ENCODE peak calls at places on chromosomes 12 and 14, in five cellular contexts. K, Y, B, X and M are unnamed samples.

GRCh38 chr12:1530592-1531159 is 63.7 kb downstream of the FBXL14 start:
- DNase-seq in X (no peak), B (no peak), K (no peak), Y (no peak), M (no peak)

GRCh38 chr12:96233941-96234461 is 39.8 kb downstream of the ELK3 start:
- DNase-seq in X (no peak), B (no peak), K (no peak), Y (no peak), M (no peak)

GRCh38 chr14:71086571-71086970 is 179.3 kb downstream of the PCNX1 start:
- DNase-seq in Y (no peak), X (no peak), B (no peak), K (no peak), M (no peak)

GRCh38 chr12:3274664-3275063 is 197.5 kb downstream of the TSPAN9 start:
- DNase-seq in K (no peak), X (no peak), Y (no peak), B (no peak), M (no peak)

GRCh38 chr12:123762715-123763052 is 583 bp downstream of the DNAH10 start:
- DNase-seq in B (no peak), K (no peak), X (no peak), Y (no peak), M (no peak)

GRCh38 chr12:82383930-82384513 is 25.7 kb downstream of the METTL25 start:
- DNase-seq in Y (no peak), K (no peak), X (peak; percentile 20), B (no peak), M (no peak)

GRCh38 chr12:52248541-52249035 is 15.5 kb downstream of the KRT7 start:
- DNase-seq in Y (no peak), X (no peak), B (no peak), K (no peak), M (no peak)

GRCh38 chr12:94983321-94983720 is 20.2 kb downstream of the NDUFA12 start:
- DNase-seq in X (no peak), K (no peak), B (no peak), Y (no peak), M (no peak)

GRCh38 chr12:32083489-32083888 is 23.2 kb upstream of the BICD1 start:
- DNase-seq in X (peak; percentile 61), Y (no peak), K (no peak), B (no peak), M (no peak)

GRCh38 chr12:28172434-28173030 is 17.7 kb upstream of the CCDC91 start:
- DNase-seq in X (peak; percentile 65), Y (no peak), B (no peak), K (no peak), M (peak; percentile 9)

GRCh38 chr14:24329736-24330135 is 5.1 kb downstream of the ADCY4 start:
- DNase-seq in K (no peak), X (no peak), Y (no peak), B (no peak), M (no peak)

GRCh38 chr12:25501565-25501964 is 51.5 kb downstream of the LMNTD1 start:
- DNase-seq in X (no peak), B (no peak), Y (no peak), K (no peak), M (no peak)

GRCh38 chr12:122999986-123000420 is 19.5 kb downstream of the ARL6IP4 start:
- DNase-seq in K (no peak), Y (no peak), X (no peak), B (no peak), M (no peak)

GRCh38 chr12:15679146-15679545 is 110.0 kb downstream of the EPS8 start:
- DNase-seq in K (no peak), X (no peak), B (no peak), Y (no peak), M (no peak)

GRCh38 chr12:14668591-14668990 is 27.8 kb downstream of the GUCY2C start:
- DNase-seq in Y (no peak), B (no peak), X (no peak), K (no peak), M (no peak)

GRCh38 chr12:118237053-118237665 is 101.2 kb downstream of the PEBP1 start:
- DNase-seq in B (no peak), Y (peak; percentile 60), K (no peak), X (no peak), M (no peak)

GRCh38 chr12:130280226-130280625 is 57.5 kb upstream of the PIWIL1 start:
- DNase-seq in K (no peak), Y (no peak), B (no peak), X (no peak), M (no peak)

GRCh38 chr14:94098359-94098758 is 12.2 kb upstream of the IFI27 start:
- DNase-seq in X (no peak), Y (no peak), B (no peak), K (no peak), M (no peak)

GRCh38 chr14:64736271-64737131 is 32.3 kb downstream of the PLEKHG3 start:
- DNase-seq in X (no peak), B (no peak), Y (no peak), K (no peak), M (peak; percentile 35)

GRCh38 chr12:53300187-53300586 is 692 bp downstream of the MYG1 start:
- DNase-seq in X (peak; percentile 28), K (no peak), Y (no peak), B (no peak), M (no peak)

GRCh38 chr14:65373671-65374039 is 38.9 kb upstream of the FUT8 start:
- DNase-seq in X (no peak), K (no peak), B (no peak), Y (no peak), M (no peak)

GRCh38 chr12:54292931-54293241 is 7.9 kb downstream of the NFE2 start:
- DNase-seq in Y (no peak), X (no peak), B (no peak), K (no peak), M (no peak)

GRCh38 chr12:84842406-84843013 is 70.1 kb downstream of the SLC6A15 start:
- DNase-seq in K (no peak), X (peak; percentile 45), Y (peak; percentile 19), B (no peak), M (no peak)

GRCh38 chr12:11839093-11839641 is 189.7 kb downstream of the ETV6 start:
- DNase-seq in X (peak; percentile 38), Y (no peak), K (no peak), B (no peak), M (peak; percentile 72)

GRCh38 chr14:35533357-35534129 is 421 bp upstream of the INSM2 start:
- DNase-seq in Y (peak; percentile 73), X (peak; percentile 47), B (peak; percentile 34), K (peak; percentile 33), M (peak; percentile 85)

GRCh38 chr14:29643415-29644206 is 284.0 kb downstream of the PRKD1 start:
- DNase-seq in X (no peak), Y (no peak), B (no peak), K (no peak), M (no peak)

GRCh38 chr12:95371571-95371970 is 102.4 kb upstream of the METAP2 start:
- DNase-seq in B (no peak), Y (no peak), X (no peak), K (no peak), M (no peak)